ENCODE peak calls at places on chromosomes 12 and 14, in five cellular contexts. E, L, S, D and Z are unnamed samples.

GRCh38 chr12:48960834-48961233 is 3.5 kb upstream of the ARF3 start:
- DNase-seq in E (no peak), L (no peak), S (no peak), D (no peak), Z (no peak)

GRCh38 chr12:110501378-110501721 is 561 bp downstream of the VPS29 start:
- DNase-seq in E (no peak), L (peak), S (no peak), D (no peak), Z (no peak)

GRCh38 chr14:94995551-94995950 is 161.8 kb downstream of the DICER1 start:
- DNase-seq in E (no peak), L (no peak), S (no peak), D (no peak), Z (no peak)

GRCh38 chr12:85923767-85924331 is 49.8 kb downstream of the NTS start:
- DNase-seq in E (no peak), L (peak), S (no peak), D (no peak), Z (peak)

GRCh38 chr12:47585507-47585906 is 120.3 kb downstream of the RPAP3 start:
- DNase-seq in E (no peak), L (no peak), S (no peak), D (no peak), Z (no peak)

GRCh38 chr14:102857444-102857843 is 65.0 kb upstream of the AMN start:
- DNase-seq in E (no peak), L (no peak), S (no peak), D (no peak), Z (no peak)

GRCh38 chr14:56136571-56137498 is 18.6 kb downstream of the PELI2 start:
- DNase-seq in E (no peak), L (no peak), S (no peak), D (no peak), Z (no peak)

GRCh38 chr14:100138082-100138787 is 21.2 kb downstream of the DEGS2 start:
- DNase-seq in E (no peak), L (no peak), S (no peak), D (no peak), Z (no peak)

GRCh38 chr12:54890339-54890738 is 36.0 kb downstream of the MUCL1 start:
- DNase-seq in E (no peak), L (no peak), S (no peak), D (no peak), Z (no peak)

GRCh38 chr14:91142214-91142668 is 28.4 kb downstream of the DGLUCY start:
- DNase-seq in E (no peak), L (no peak), S (no peak), D (no peak), Z (no peak)

GRCh38 chr12:116454950-116455447 is 104.2 kb upstream of the MAP1LC3B2 start:
- DNase-seq in E (no peak), L (peak), S (no peak), D (no peak), Z (peak)

GRCh38 chr12:109937371-109937770 is 37.3 kb downstream of the TCHP start:
- DNase-seq in E (no peak), L (no peak), S (no peak), D (no peak), Z (no peak)

GRCh38 chr12:95319694-95320331 is 102.2 kb downstream of the VEZT start:
- DNase-seq in E (no peak), L (no peak), S (no peak), D (no peak), Z (no peak)

GRCh38 chr12:124694846-124695497 is 127.6 kb upstream of the NCOR2 start:
- DNase-seq in E (no peak), L (peak), S (no peak), D (no peak), Z (no peak)

GRCh38 chr14:68479247-68479646 is 313.6 kb downstream of the ZFP36L1 start:
- DNase-seq in E (no peak), L (no peak), S (no peak), D (no peak), Z (no peak)

GRCh38 chr14:101960225-101960624 is 4.1 kb upstream of the DYNC1H1 start:
- DNase-seq in E (no peak), L (peak), S (no peak), D (no peak), Z (no peak)

GRCh38 chr14:81311128-81311527 is 89.0 kb downstream of the STON2 start:
- DNase-seq in E (no peak), L (no peak), S (no peak), D (no peak), Z (no peak)

GRCh38 chr12:114407566-114408411 is 1.8 kb upstream of the TBX5 start:
- DNase-seq in E (no peak), L (no peak), S (no peak), D (no peak), Z (no peak)

GRCh38 chr12:11580125-11580751 is 69.2 kb upstream of the ETV6 start:
- DNase-seq in E (peak), L (peak), S (no peak), D (no peak), Z (peak)

GRCh38 chr14:68820536-68820935 is 27.7 kb upstream of the ZFP36L1 start:
- DNase-seq in E (no peak), L (no peak), S (no peak), D (no peak), Z (no peak)

GRCh38 chr12:59596232-59597143 is 659 bp downstream of the SLC16A7 start:
- DNase-seq in E (peak), L (peak), S (peak), D (peak), Z (peak)

GRCh38 chr14:21041676-21042433 is at the start of gene RNASE7:
- DNase-seq in E (no peak), L (peak), S (no peak), D (no peak), Z (no peak)

GRCh38 chr14:91032250-91032649 is 28.2 kb downstream of the RPS6KA5 start:
- DNase-seq in E (no peak), L (no peak), S (no peak), D (no peak), Z (no peak)

GRCh38 chr14:68333265-68333664 is 459.6 kb downstream of the ZFP36L1 start:
- DNase-seq in E (no peak), L (no peak), S (no peak), D (no peak), Z (no peak)

GRCh38 chr12:69467400-69467799 is 2.8 kb upstream of the FRS2 start:
- DNase-seq in E (no peak), L (no peak), S (no peak), D (no peak), Z (no peak)

GRCh38 chr12:131640436-131640969 is 70.4 kb upstream of the SFSWAP start:
- DNase-seq in E (no peak), L (no peak), S (no peak), D (no peak), Z (no peak)

GRCh38 chr12:114995891-114996290 is 311.9 kb upstream of the TBX3 start:
- DNase-seq in E (no peak), L (no peak), S (no peak), D (no peak), Z (no peak)